ENCODE peak calls at places on chromosomes 3 and 15, in eight cellular contexts. H is T47D; X is AG10803; T is NCI-H446; O is NCI-H510A treated with DMSO at 0.1 percent for 48 hours; N is C1 segment of cervical spinal cord; Y is effector CD4-positive, alpha-beta T cell; D is naive thymus-derived CD8-positive, alpha-beta T cell. K is an unnamed sample.

GRCh38 chr15:66608159-66608558 is 42.4 kb upstream of the LCTL start:
- DNase-seq in H (no peak), X (no peak), T (no peak), O (no peak), N (no peak), Y (no peak), D (no peak), K (no peak)

GRCh38 chr3:71671176-71671845 is 53.9 kb downstream of the EIF4E3 start:
- DNase-seq in H (no peak), X (no peak), T (no peak), O (no peak), N (no peak), Y (no peak), D (no peak), K (no peak)

GRCh38 chr15:66483131-66483566 is 14.4 kb downstream of the SNAPC5 start:
- DNase-seq in H (no peak), X (peak), T (peak), O (no peak), N (no peak), Y (no peak), D (no peak), K (no peak)

GRCh38 chr15:48086582-48086981 is 34.2 kb upstream of the SLC24A5 start:
- DNase-seq in H (no peak), X (peak), T (peak), O (no peak), N (no peak), Y (no peak), D (no peak), K (no peak)

GRCh38 chr15:22806156-22806555 is 19.7 kb downstream of the NIPA1 start:
- DNase-seq in H (no peak), X (no peak), T (no peak), O (no peak), N (peak), Y (no peak), D (no peak), K (no peak)

GRCh38 chr15:50164458-50164857 is 17.5 kb upstream of the SLC27A2 start:
- DNase-seq in H (no peak), X (peak), T (no peak), O (no peak), N (no peak), Y (no peak), D (no peak), K (no peak)

GRCh38 chr3:25897019-25897418 is 107.1 kb downstream of the OXSM start:
- DNase-seq in H (no peak), X (no peak), T (no peak), O (no peak), N (no peak), Y (no peak), D (no peak), K (peak)

GRCh38 chr3:99955773-99956562 is 138.3 kb downstream of the CMSS1 start:
- DNase-seq in H (no peak), X (no peak), T (no peak), O (no peak), N (no peak), Y (no peak), D (no peak), K (no peak)

GRCh38 chr3:14518432-14518802 is 21.7 kb downstream of the GRIP2 start:
- DNase-seq in H (no peak), X (no peak), T (no peak), O (no peak), N (no peak), Y (no peak), D (no peak), K (no peak)

GRCh38 chr15:90645873-90646605 is 71.1 kb upstream of the BLM start:
- DNase-seq in H (no peak), X (no peak), T (no peak), O (no peak), N (no peak), Y (no peak), D (no peak), K (no peak)

GRCh38 chr3:38473229-38473628 is 19.5 kb downstream of the ACVR2B start:
- DNase-seq in H (no peak), X (no peak), T (no peak), O (peak), N (no peak), Y (no peak), D (no peak), K (no peak)

GRCh38 chr3:184171562-184171961 is 3.1 kb upstream of the AP2M1 start:
- DNase-seq in H (no peak), X (no peak), T (no peak), O (no peak), N (no peak), Y (no peak), D (no peak), K (no peak)

GRCh38 chr3:14016900-14017475 is 107.7 kb downstream of the CHCHD4 start:
- DNase-seq in H (no peak), X (no peak), T (no peak), O (no peak), N (no peak), Y (no peak), D (no peak), K (no peak)

GRCh38 chr3:133037440-133037839 is 751 bp upstream of the TMEM108 start:
- DNase-seq in H (no peak), X (no peak), T (no peak), O (peak), N (no peak), Y (no peak), D (no peak), K (no peak)

GRCh38 chr3:109132801-109133473 is 3.6 kb upstream of the C3orf85 start:
- DNase-seq in H (no peak), X (no peak), T (no peak), O (no peak), N (no peak), Y (no peak), D (no peak), K (no peak)

GRCh38 chr3:167913218-167913902 is 177.8 kb downstream of the SERPINI1 start:
- DNase-seq in H (no peak), X (peak), T (no peak), O (peak), N (no peak), Y (no peak), D (no peak), K (no peak)

GRCh38 chr3:128196645-128197044 is 43.4 kb downstream of the EEFSEC start:
- DNase-seq in H (no peak), X (no peak), T (no peak), O (no peak), N (no peak), Y (no peak), D (no peak), K (no peak)

GRCh38 chr15:50182233-50183013 is 427 bp downstream of the SLC27A2 start:
- DNase-seq in H (peak), X (peak), T (no peak), O (peak), N (no peak), Y (peak), D (no peak), K (no peak)

GRCh38 chr15:55909036-55909811 is 84.2 kb downstream of the NEDD4 start:
- DNase-seq in H (no peak), X (peak), T (no peak), O (no peak), N (no peak), Y (no peak), D (no peak), K (no peak)

GRCh38 chr3:138348950-138349739 is 766 bp downstream of the MRAS start:
- DNase-seq in H (no peak), X (peak), T (no peak), O (no peak), N (no peak), Y (no peak), D (no peak), K (no peak)

K was measured in NCI-H460.